ENCODE peak calls at places on chromosomes 7 and 10, in six cellular contexts. P is NCI-H2081, X is NCI-H2029 treated with DMSO at 0.1 percent for 48 hours, Q is nucleus accumbens, R is NCI-H446, T is Caki2. O is an unnamed sample.

GRCh38 chr10:124204726-124205125 is 111.3 kb upstream of the CHST15 start:
- DNase-seq in P (no peak), X (no peak), Q (no peak), R (no peak), T (no peak), O (no peak)

GRCh38 chr10:23686722-23687121 is 247.8 kb downstream of the OTUD1 start:
- DNase-seq in P (no peak), X (no peak), Q (no peak), R (no peak), T (no peak), O (no peak)

GRCh38 chr7:106895246-106895864 is 30.3 kb downstream of the PIK3CG start:
- DNase-seq in P (no peak), X (no peak), Q (no peak), R (no peak), T (no peak), O (peak)

GRCh38 chr7:22444181-22444966 is 55.6 kb downstream of the STEAP1B start:
- DNase-seq in P (no peak), X (no peak), Q (no peak), R (no peak), T (peak), O (no peak)

GRCh38 chr10:112461029-112461887 is 14.2 kb downstream of the VTI1A start:
- DNase-seq in P (no peak), X (no peak), Q (no peak), R (no peak), T (no peak), O (no peak)

GRCh38 chr7:97021443-97022261 is 3.0 kb downstream of the DLX5 start:
- DNase-seq in P (no peak), X (no peak), Q (no peak), R (no peak), T (no peak), O (no peak)

GRCh38 chr10:28111712-28112111 is 112.8 kb upstream of the ODAD2 start:
- DNase-seq in P (no peak), X (no peak), Q (no peak), R (no peak), T (no peak), O (no peak)

GRCh38 chr10:35331894-35332640 is 4.2 kb upstream of the CCNY start:
- DNase-seq in P (no peak), X (no peak), Q (no peak), R (no peak), T (peak), O (no peak)

GRCh38 chr7:95545007-95545615 is 51.2 kb downstream of the PDK4 start:
- DNase-seq in P (no peak), X (no peak), Q (peak), R (no peak), T (peak), O (no peak)

GRCh38 chr10:35096312-35096711 is 6.2 kb upstream of the CUL2 start:
- DNase-seq in P (no peak), X (no peak), Q (no peak), R (no peak), T (no peak), O (no peak)

GRCh38 chr7:112547916-112548315 is 67.1 kb downstream of the LSMEM1 start:
- DNase-seq in P (no peak), X (no peak), Q (no peak), R (no peak), T (no peak), O (no peak)

GRCh38 chr7:40822861-40823260 is 688.1 kb downstream of the SUGCT start:
- DNase-seq in P (no peak), X (no peak), Q (no peak), R (no peak), T (no peak), O (no peak)

O was measured in GM13976.